ENCODE peak calls at places on chromosomes 6 and 20, in four cellular contexts. D is A549, T is K562, L is H1. M is an unnamed sample.

GRCh38 chr6:155050311-155050710 is 55.2 kb downstream of the TIAM2 start:
- DNase-seq in T (no peak), D (no peak), L (no peak), M (no peak)

GRCh38 chr6:11460001-11460668 is 77.4 kb upstream of the TMEM170B start:
- DNase-seq in L (no peak), T (no peak), D (no peak), M (no peak)

GRCh38 chr6:105879902-105880547 is 206.1 kb upstream of the PRDM1 start:
- DNase-seq in L (no peak), D (no peak), T (no peak), M (no peak)

GRCh38 chr20:35478804-35479472 is 23.5 kb downstream of the CEP250 start:
- DNase-seq in D (no peak), L (no peak), T (no peak), M (peak)

GRCh38 chr20:57657537-57658446 is 37.6 kb upstream of the ZBP1 start:
- DNase-seq in L (no peak), D (no peak), T (no peak), M (peak)

GRCh38 chr6:169845426-169846285 is 94.2 kb downstream of the ERMARD start:
- DNase-seq in L (no peak), T (no peak), D (no peak), M (no peak)

GRCh38 chr6:12182676-12183075 is 107.5 kb upstream of the EDN1 start:
- DNase-seq in T (no peak), D (no peak), L (no peak), M (no peak)

GRCh38 chr6:53366128-53366527 is 17.4 kb upstream of the ELOVL5 start:
- DNase-seq in L (no peak), T (no peak), D (no peak), M (no peak)

GRCh38 chr6:53543341-53544010 is 1.4 kb downstream of the GCLC start:
- DNase-seq in L (no peak), D (no peak), T (no peak), M (no peak)

GRCh38 chr20:51495921-51496545 is 46.5 kb downstream of the NFATC2 start:
- DNase-seq in T (no peak), L (no peak), D (no peak), M (no peak)

GRCh38 chr20:50281831-50282591 is 91.4 kb downstream of the CEBPB start:
- DNase-seq in L (no peak), D (no peak), T (peak), M (peak)

GRCh38 chr6:148509789-148510581 is 167.3 kb downstream of the SASH1 start:
- DNase-seq in D (no peak), L (no peak), T (no peak), M (no peak)

GRCh38 chr6:89299451-89299850 is 15.6 kb downstream of the GABRR2 start:
- DNase-seq in T (no peak), D (no peak), L (no peak), M (no peak)

GRCh38 chr6:41266555-41266954 is 19.9 kb downstream of the TREM1 start:
- DNase-seq in T (no peak), L (no peak), D (no peak), M (no peak)

GRCh38 chr6:16184554-16184953 is 53.8 kb upstream of the GMPR start:
- DNase-seq in L (no peak), T (no peak), D (no peak), M (no peak)

GRCh38 chr6:16187185-16187584 is 51.2 kb upstream of the GMPR start:
- DNase-seq in T (no peak), D (no peak), L (no peak), M (peak)

GRCh38 chr6:16182428-16182827 is 53.5 kb downstream of the MYLIP start:
- DNase-seq in T (no peak), D (no peak), L (no peak), M (no peak)

GRCh38 chr6:16181429-16182359 is 52.8 kb downstream of the MYLIP start:
- DNase-seq in L (no peak), T (no peak), D (no peak), M (no peak)

GRCh38 chr6:16184129-16184528 is 54.3 kb upstream of the GMPR start:
- DNase-seq in T (peak), L (no peak), D (peak), M (peak)
- TF ChIP-seq PHF8 in T (no peak), L (no peak), D (no peak), M (no peak)

GRCh38 chr6:160945516-160946177 is 45.9 kb upstream of the MAP3K4 start:
- DNase-seq in L (no peak), D (no peak), T (no peak), M (no peak)

GRCh38 chr6:160951187-160952030 is 40.2 kb upstream of the MAP3K4 start:
- DNase-seq in D (no peak), T (no peak), L (no peak), M (no peak)

GRCh38 chr6:160949531-160949930 is 42.0 kb upstream of the MAP3K4 start:
- DNase-seq in L (no peak), T (no peak), D (no peak), M (no peak)

GRCh38 chr6:160952633-160953281 is 38.8 kb upstream of the MAP3K4 start:
- DNase-seq in L (no peak), T (no peak), D (no peak), M (no peak)

DNA sequence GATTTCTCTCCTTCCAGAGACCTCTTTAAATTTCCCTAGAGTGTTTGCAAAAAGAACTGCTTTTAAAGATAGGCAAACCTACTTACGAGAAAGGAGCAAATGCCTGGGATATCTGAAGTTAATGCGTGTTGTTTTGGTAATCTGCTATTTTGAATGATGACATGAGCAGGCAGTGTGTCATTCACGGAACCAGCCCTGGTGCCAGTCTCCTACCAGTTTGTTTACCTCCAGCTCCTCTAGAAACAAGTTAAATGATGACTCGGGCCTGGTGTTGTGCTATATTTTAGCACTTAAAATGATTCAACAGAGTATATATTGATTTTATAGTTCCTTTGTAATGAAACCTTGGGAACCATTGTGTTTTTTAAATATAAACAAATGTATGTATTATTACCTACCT is 41.1 kb upstream of the MAP3K4 start:
- DNase-seq in T (no peak), L (no peak), D (peak), M (no peak)
- TF ChIP-seq PHF8 in T (no peak), L (no peak), D (no peak), M (no peak)

GRCh38 chr6:65088575-65088974 is 618.5 kb downstream of the EYS start:
- DNase-seq in L (no peak), D (no peak), T (no peak), M (no peak)
- TF ChIP-seq PHF8 in L (no peak), D (no peak), T (no peak), M (no peak)

DNA sequence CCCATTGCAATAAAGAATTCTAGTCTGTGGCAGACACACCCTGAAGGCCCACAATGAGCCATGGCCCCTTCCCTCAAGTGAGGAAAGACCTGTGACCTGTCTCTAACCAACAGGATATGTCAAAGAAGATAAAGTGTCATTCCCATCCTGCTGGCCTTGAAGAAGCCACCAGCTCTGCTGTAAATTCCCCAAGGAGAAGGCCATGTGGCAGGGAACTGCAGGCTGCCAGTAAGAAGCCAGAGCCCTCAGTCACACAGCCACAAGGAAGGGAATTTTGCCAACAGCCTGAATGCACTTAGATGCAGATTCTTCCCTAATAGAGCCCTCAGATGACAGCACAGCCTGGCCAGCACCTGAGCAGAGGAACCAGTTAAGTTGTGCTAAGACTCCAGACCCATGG is 24.8 kb downstream of the VIP start:
- DNase-seq in T (no peak), D (no peak), L (no peak), M (no peak)
- TF ChIP-seq PHF8 in T (no peak), D (no peak), L (no peak), M (no peak)

GRCh38 chr20:37275125-37275524 is 13.5 kb upstream of the GHRH start:
- DNase-seq in D (no peak), T (no peak), L (no peak), M (peak)
- TF ChIP-seq PHF8 in D (no peak), T (no peak), L (no peak), M (no peak)

DNA sequence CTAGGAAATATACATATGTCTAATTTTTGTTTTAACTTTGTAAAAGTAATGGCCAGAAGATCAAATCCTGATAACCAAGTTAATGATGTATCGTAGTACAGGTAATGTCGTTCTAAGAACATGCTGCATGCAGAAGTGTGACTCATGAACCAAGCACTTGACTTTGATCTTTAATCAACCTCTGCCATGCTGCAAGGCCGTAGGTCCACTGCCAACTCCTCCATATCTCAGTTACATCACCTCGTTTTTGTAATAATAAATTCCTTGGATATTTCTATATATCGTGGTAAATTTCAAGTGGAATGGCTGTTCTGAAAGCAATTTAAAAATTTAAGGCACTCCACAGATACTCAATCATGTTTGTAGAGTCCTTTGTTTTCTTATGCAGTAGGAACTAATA is 771.7 kb downstream of the EPHA7 start:
- DNase-seq in T (no peak), D (no peak), L (no peak), M (peak)
- TF ChIP-seq PHF8 in T (no peak), D (no peak), L (no peak), M (no peak)

GRCh38 chr6:131387706-131388455 is 185.1 kb upstream of the ARG1 start:
- DNase-seq in T (no peak), L (no peak), D (no peak), M (no peak)
- TF ChIP-seq PHF8 in T (no peak), L (no peak), D (no peak), M (no peak)

GRCh38 chr6:36916159-36916558 is 30.4 kb downstream of the C6orf89 start:
- DNase-seq in T (no peak), L (no peak), D (no peak), M (no peak)
- TF ChIP-seq PHF8 in T (no peak), L (no peak), D (no peak), M (no peak)

GRCh38 chr6:66931787-66932186 is 1224.8 kb upstream of the EYS start:
- DNase-seq in L (no peak), T (no peak), D (no peak), M (no peak)

GRCh38 chr6:66930559-66931290 is 1223.7 kb upstream of the EYS start:
- DNase-seq in D (no peak), L (no peak), T (no peak), M (no peak)

GRCh38 chr6:66926060-66926459 is 1219.0 kb upstream of the EYS start:
- DNase-seq in L (no peak), T (peak), D (no peak), M (peak)
- TF ChIP-seq PHF8 in L (no peak), T (no peak), D (no peak), M (no peak)

M was measured in HepG2.